ENCODE peak calls at places on chromosomes 6 and 20, in four cellular contexts. V, I, L and Z are unnamed samples.

GRCh38 chr20:50930139-50931047 is 844 bp downstream of the ADNP start:
- DNase-seq in V (no peak), I (peak; percentile 22), L (no peak), Z (no peak)

GRCh38 chr20:51861726-51862466 is 59.6 kb upstream of the SALL4 start:
- DNase-seq in V (no peak), I (no peak), L (no peak), Z (no peak)

GRCh38 chr20:36311141-36311853 is 5.2 kb downstream of the DLGAP4 start:
- DNase-seq in V (no peak), I (no peak), L (no peak), Z (no peak)

GRCh38 chr6:157597461-157598312 is 216.7 kb downstream of the ZDHHC14 start:
- DNase-seq in V (no peak), I (no peak), L (no peak), Z (peak; percentile 31)

GRCh38 chr6:83884523-83884922 is 25.0 kb downstream of the CYB5R4 start:
- DNase-seq in V (peak; percentile 41), I (peak; percentile 39), L (peak; percentile 37), Z (peak; percentile 10)

GRCh38 chr6:110322151-110323003 is 35.8 kb downstream of the METTL24 start:
- DNase-seq in V (no peak), I (no peak), L (no peak), Z (no peak)

GRCh38 chr20:43959079-43959919 is 44.6 kb downstream of the TOX2 start:
- DNase-seq in V (no peak), I (no peak), L (no peak), Z (no peak)

GRCh38 chr20:48288930-48289507 is 503.7 kb upstream of the SULF2 start:
- DNase-seq in V (no peak), I (no peak), L (no peak), Z (no peak)

GRCh38 chr20:45905505-45906079 is 6.4 kb downstream of the PLTP start:
- DNase-seq in V (no peak), I (no peak), L (no peak), Z (no peak)

GRCh38 chr6:158816329-158816728 is 2.8 kb downstream of the EZR start:
- DNase-seq in V (no peak), I (no peak), L (no peak), Z (no peak)

GRCh38 chr20:18057106-18057993 is at the start of gene OVOL2:
- DNase-seq in V (no peak), I (peak; percentile 16), L (no peak), Z (no peak)

GRCh38 chr6:131062245-131063027 is 609 bp downstream of the EPB41L2 start:
- DNase-seq in V (no peak), I (peak; percentile 29), L (no peak), Z (peak; percentile 2)

GRCh38 chr20:57315083-57315963 is 14.3 kb upstream of the SPO11 start:
- DNase-seq in V (no peak), I (no peak), L (no peak), Z (no peak)

GRCh38 chr20:36344517-36345132 is 38.5 kb downstream of the DLGAP4 start:
- DNase-seq in V (peak; percentile 4), I (peak; percentile 78), L (no peak), Z (no peak)

GRCh38 chr6:107811591-107812218 is 12.4 kb downstream of the SCML4 start:
- DNase-seq in V (no peak), I (no peak), L (no peak), Z (no peak)

GRCh38 chr6:1837868-1838267 is 228.2 kb downstream of the FOXC1 start:
- DNase-seq in V (no peak), I (no peak), L (no peak), Z (no peak)

GRCh38 chr20:41608606-41609005 is 9.6 kb downstream of the CHD6 start:
- DNase-seq in V (no peak), I (no peak), L (no peak), Z (no peak)

GRCh38 chr6:34095136-34095505 is 50.8 kb downstream of the GRM4 start:
- DNase-seq in V (no peak), I (no peak), L (no peak), Z (no peak)

GRCh38 chr6:107488174-107488874 is 1.6 kb upstream of the SOBP start:
- DNase-seq in V (no peak), I (no peak), L (no peak), Z (peak; percentile 7)

GRCh38 chr20:17648306-17648646 is 33.8 kb downstream of the RRBP1 start:
- DNase-seq in V (no peak), I (no peak), L (no peak), Z (no peak)

GRCh38 chr6:87483929-87484328 is 11.2 kb downstream of the SLC35A1 start:
- DNase-seq in V (no peak), I (peak; percentile 14), L (no peak), Z (no peak)

GRCh38 chr6:108425428-108425827 is 130.6 kb downstream of the AFG1L start:
- DNase-seq in V (no peak), I (no peak), L (no peak), Z (no peak)

GRCh38 chr6:36848658-36849441 is 9.6 kb upstream of the CPNE5 start:
- DNase-seq in V (no peak), I (peak; percentile 95), L (no peak), Z (no peak)

GRCh38 chr6:41639556-41640371 is 1.5 kb downstream of the MDFI start:
- DNase-seq in V (no peak), I (no peak), L (no peak), Z (no peak)

GRCh38 chr6:45703041-45703739 is 312.5 kb downstream of the CLIC5 start:
- DNase-seq in V (no peak), I (no peak), L (no peak), Z (no peak)

GRCh38 chr6:3230275-3231212 is 3.1 kb upstream of the TUBB2B start:
- DNase-seq in V (no peak), I (no peak), L (no peak), Z (no peak)

GRCh38 chr20:13839421-13840092 is 54.7 kb downstream of the NDUFAF5 start:
- DNase-seq in V (no peak), I (no peak), L (no peak), Z (no peak)

GRCh38 chr6:88760091-88760490 is 203.3 kb downstream of the RNGTT start:
- DNase-seq in V (no peak), I (no peak), L (no peak), Z (no peak)

GRCh38 chr20:33549229-33549628 is 59.3 kb downstream of the CBFA2T2 start:
- DNase-seq in V (no peak), I (no peak), L (no peak), Z (no peak)

GRCh38 chr6:157989541-157990289 is 8.1 kb downstream of the SYNJ2 start:
- DNase-seq in V (no peak), I (peak; percentile 50), L (no peak), Z (no peak)

GRCh38 chr20:57432874-57433491 is 41.8 kb downstream of the RBM38 start:
- DNase-seq in V (peak; percentile 92), I (peak; percentile 78), L (peak; percentile 76), Z (peak; percentile 94)

GRCh38 chr6:140462495-140463311 is 1088.3 kb upstream of the CITED2 start:
- DNase-seq in V (no peak), I (no peak), L (no peak), Z (no peak)
- TF ChIP-seq SPI1 in V (peak; percentile 1), I (no peak), L (no peak), Z (no peak)

DNA sequence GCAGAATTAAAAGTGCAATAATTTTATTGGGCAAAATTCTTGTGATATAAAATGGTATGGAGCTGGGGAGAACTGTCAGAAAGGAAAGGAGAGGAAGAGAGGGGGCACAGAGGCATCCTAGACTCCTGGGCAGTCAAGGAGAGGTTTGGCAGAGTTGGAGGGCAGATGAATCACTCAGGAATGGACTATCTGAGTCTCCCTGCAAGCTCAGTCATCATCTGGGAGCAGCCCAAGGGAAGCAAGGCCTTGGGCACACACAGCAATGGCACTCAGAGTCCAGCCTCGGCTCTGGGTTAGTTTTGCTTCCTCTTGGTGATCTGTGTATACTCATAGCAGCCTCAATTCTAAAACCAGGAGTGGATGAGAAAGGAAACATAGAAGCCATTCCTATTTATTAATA is 67.2 kb downstream of the SLC22A1 start:
- DNase-seq in V (no peak), I (no peak), L (no peak), Z (no peak)
- TF ChIP-seq SPI1 in V (no peak), I (no peak), L (no peak), Z (no peak)

DNA sequence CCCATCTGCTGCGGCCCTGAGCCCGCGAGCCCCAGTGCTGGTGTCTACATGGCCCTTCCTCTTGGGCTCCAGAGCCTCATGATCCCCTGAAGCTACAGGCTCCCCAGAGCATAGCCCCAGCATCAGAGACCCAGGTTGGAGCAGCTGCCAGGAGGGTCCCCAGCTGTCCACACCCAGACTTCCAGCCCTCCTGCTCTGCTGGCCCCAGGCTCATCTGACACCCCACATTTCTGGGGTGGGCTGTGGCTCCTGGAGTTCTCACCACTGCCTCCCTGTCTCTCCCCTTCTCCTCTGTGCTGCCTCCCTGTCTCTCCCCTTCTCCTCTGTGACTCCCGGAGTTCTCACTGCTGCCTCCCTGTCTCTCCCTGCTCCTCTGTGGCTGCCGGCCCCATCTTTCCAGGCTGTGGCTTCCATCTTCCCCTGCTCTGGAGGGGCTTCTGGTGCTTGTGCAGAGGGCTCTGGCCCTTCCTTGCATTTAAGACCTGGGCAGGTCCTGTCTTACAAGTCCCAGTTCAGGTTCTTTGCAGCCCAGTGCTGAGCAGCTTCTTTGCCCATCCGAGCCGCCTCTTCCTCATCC is 108.1 kb downstream of the ERMARD start:
- DNase-seq in V (no peak), I (no peak), L (no peak), Z (no peak)
- TF ChIP-seq SPI1 in V (no peak), I (no peak), L (no peak), Z (no peak)

DNA sequence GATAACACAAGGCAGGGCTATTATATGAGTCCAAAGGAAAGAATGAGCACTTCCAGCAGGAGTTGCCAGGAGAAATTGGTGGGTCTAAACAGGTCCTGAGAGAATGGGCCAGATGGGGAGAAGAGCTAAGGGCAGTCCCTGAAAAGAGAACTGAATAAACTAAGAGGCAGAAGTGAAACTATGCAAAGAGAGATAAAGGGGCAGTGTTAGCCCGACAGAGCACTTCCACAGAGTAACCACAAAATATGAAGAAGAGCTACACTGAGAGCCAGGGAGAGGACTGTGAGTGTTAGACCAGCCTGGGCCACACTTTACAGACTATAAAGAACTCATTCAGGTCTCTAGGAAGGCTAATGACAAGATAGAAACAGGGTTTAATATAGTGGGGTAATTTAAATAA is 43.8 kb downstream of the RALGAPA2 start:
- DNase-seq in V (no peak), I (no peak), L (peak; percentile 71), Z (peak; percentile 35)
- TF ChIP-seq SPI1 in V (peak; percentile 56), I (no peak), L (peak; percentile 97), Z (peak; percentile 98)

GRCh38 chr6:147870745-147871144 is 362.3 kb downstream of the SAMD5 start:
- DNase-seq in V (no peak), I (no peak), L (no peak), Z (no peak)
- TF ChIP-seq SPI1 in V (no peak), I (no peak), L (no peak), Z (no peak)

DNA sequence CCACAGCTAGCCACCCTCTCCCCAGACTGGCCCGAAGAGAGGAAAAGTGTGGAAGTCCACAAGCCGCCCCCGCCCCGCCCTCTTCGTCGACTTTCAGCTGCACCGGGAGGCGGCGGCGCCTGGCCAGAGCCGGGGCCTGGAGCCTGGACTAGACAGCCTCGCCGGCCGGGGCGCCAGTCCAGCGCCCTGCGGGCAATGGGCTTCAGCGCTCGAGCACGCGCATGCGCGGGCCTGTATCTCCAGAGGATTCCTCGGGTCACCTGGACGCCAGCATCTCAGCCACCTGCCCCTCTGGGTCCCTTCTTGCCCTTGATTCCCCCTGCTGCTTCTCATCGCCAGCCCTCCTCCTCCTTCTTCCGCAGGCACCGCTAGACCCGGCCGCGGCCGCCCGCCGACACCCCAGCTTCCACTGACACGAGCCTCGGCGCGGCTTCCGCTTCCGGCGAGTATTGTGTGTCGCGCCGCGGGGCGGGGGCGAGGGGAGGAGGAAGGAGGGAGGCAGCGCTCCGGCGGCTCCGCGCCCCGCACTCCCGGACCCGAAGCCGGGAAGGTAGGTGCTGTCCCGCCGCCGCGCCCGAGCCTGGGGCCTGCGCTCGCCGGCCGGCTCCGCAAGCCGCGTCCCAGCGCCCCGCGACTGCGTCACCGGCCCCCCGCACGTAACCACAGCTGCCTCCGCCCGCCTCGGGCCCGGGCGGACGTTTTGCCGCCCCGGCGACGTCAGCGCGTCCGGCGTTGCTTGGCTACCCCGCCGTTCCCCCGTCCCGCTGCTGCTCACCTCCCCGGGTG is at the start of gene TRIM39:
- DNase-seq in V (peak; percentile 68), I (peak; percentile 94), L (peak; percentile 26), Z (peak; percentile 79)
- TF ChIP-seq SPI1 in V (peak; percentile 16), I (peak; percentile 29), L (peak; percentile 22), Z (no peak)